ENCODE peak calls at places on chromosome 11, in six cellular contexts. K is body of pancreas, O is cardiac fibroblast, Q is B cell, J is psoas muscle, N is glutamatergic neuron. S is an unnamed sample.

GRCh38 chr11:100578966-100579365 is 108.1 kb upstream of the ARHGAP42 start:
- DNase-seq in K (no peak), J (no peak), O (no peak), Q (no peak), N (no peak), S (no peak)

GRCh38 chr11:86688398-86689179 is 16.2 kb upstream of the ME3 start:
- DNase-seq in K (no peak), O (peak; percentile 56), N (no peak), J (no peak), Q (no peak), S (no peak)

GRCh38 chr11:112343368-112344039 is 82.8 kb upstream of the PLET1 start:
- DNase-seq in Q (no peak), N (no peak), J (no peak), O (peak; percentile 41), K (no peak), S (no peak)

GRCh38 chr11:93116641-93117577 is 80.9 kb downstream of the SLC36A4 start:
- DNase-seq in O (no peak), J (no peak), N (no peak), Q (no peak), K (peak; percentile 21), S (no peak)

GRCh38 chr11:78744202-78744601 is 169.5 kb upstream of the NARS2 start:
- DNase-seq in K (no peak), O (no peak), Q (no peak), N (no peak), J (no peak), S (no peak)

GRCh38 chr11:22193348-22194051 is 615 bp downstream of the ANO5 start:
- DNase-seq in Q (peak; percentile 3), O (no peak), N (peak; percentile 43), J (peak; percentile 11), K (peak; percentile 31), S (peak; percentile 31)

GRCh38 chr11:115272925-115273324 is 231.3 kb downstream of the CADM1 start:
- DNase-seq in K (no peak), N (no peak), O (no peak), J (no peak), Q (no peak), S (no peak)

GRCh38 chr11:92495107-92495793 is 270.6 kb downstream of the FAT3 start:
- DNase-seq in J (no peak), K (peak; percentile 22), N (no peak), O (no peak), Q (no peak), S (no peak)

DNA sequence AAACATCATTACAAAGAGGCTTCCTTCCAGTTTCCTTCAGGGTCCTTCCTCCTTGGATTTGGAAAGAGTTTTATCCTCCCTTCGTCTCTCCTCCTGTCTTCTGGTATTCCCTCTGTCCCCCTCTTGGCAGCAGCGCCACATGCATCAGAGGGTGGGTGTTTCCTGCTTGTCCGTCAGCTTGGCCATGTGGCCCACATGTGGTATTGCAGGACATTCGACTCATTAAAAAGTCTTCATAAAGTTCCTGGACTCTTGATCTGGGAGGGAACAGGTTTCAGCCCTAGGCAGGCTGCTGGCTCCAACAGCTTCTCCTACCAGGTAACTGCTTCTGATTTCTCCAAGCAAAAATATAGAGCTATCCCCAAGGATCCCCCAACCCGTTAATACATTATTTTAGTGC is 189.8 kb downstream of the CSNK2A3 start:
- DNase-seq in K (no peak), Q (no peak), N (no peak), O (no peak), J (no peak), S (no peak)
- TF ChIP-seq CTCF in K (no peak), Q (no peak), N (peak; percentile 28), O (no peak), J (peak; percentile 4), S (no peak)

GRCh38 chr11:64675417-64676252 is 47.4 kb downstream of the NRXN2 start:
- DNase-seq in O (peak; percentile 92), N (peak; percentile 93), Q (no peak), K (peak; percentile 50), J (peak; percentile 87), S (peak; percentile 43)
- TF ChIP-seq CTCF in O (no peak), N (no peak), Q (no peak), K (no peak), J (no peak), S (no peak)

GRCh38 chr11:133477263-133477625 is 55.1 kb downstream of the OPCML start:
- DNase-seq in K (no peak), O (no peak), N (no peak), J (no peak), Q (no peak), S (no peak)

GRCh38 chr11:133474461-133474860 is 57.8 kb downstream of the OPCML start:
- DNase-seq in Q (no peak), J (no peak), O (no peak), K (no peak), N (no peak), S (no peak)

GRCh38 chr11:133479209-133479608 is 53.1 kb downstream of the OPCML start:
- DNase-seq in Q (no peak), O (no peak), K (no peak), J (no peak), N (no peak), S (no peak)

DNA sequence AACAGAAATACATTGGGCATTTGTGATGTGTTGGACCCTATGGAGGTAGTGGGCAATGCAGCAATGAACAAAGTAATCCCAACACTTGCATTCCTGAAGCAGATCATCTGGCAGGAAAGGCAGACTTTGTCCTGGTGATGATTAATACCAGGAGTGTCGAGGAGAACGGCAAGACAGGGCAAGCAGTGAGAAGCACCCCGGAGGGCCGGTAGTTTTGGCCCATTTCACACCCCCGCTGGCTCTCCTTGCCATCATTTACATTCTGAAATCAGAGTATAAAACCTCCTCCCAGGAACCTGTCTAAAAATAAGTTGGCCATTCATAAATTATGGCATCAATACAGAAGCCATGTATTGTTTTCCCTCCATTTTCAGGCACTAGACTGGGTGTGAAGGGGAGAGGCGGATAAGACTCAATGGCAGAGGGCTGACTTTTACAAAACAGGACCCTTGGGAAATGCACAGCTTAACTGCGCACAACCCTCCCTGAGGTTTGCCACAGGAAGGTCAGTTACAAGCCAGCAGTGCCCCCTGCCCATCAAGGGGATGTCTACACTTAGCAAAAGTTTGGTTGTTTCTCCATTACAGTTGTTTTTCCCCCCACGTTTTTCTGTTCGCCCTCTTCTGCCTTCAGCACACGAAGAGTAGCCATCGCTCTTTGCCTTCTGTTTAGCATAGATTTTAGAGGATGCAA is 55.6 kb downstream of the OPCML start:
- DNase-seq in Q (no peak), N (no peak), O (no peak), K (no peak), J (no peak), S (no peak)
- TF ChIP-seq CTCF in Q (no peak), N (no peak), O (no peak), K (no peak), J (no peak), S (no peak)

GRCh38 chr11:58782066-58782465 is 50.3 kb upstream of the GLYAT start:
- DNase-seq in O (no peak), J (no peak), N (no peak), K (no peak), Q (no peak), S (no peak)

GRCh38 chr11:58788355-58789023 is 56.0 kb downstream of the GLYATL2 start:
- DNase-seq in K (peak; percentile 67), Q (peak; percentile 38), N (peak; percentile 24), O (peak; percentile 55), J (no peak), S (peak; percentile 53)

GRCh38 chr11:58786693-58787092 is 55.0 kb upstream of the GLYAT start:
- DNase-seq in K (no peak), Q (no peak), N (no peak), J (no peak), O (no peak), S (no peak)

GRCh38 chr11:58787903-58788302 is 56.2 kb upstream of the GLYAT start:
- DNase-seq in J (no peak), K (no peak), Q (no peak), N (no peak), O (no peak), S (no peak)

DNA sequence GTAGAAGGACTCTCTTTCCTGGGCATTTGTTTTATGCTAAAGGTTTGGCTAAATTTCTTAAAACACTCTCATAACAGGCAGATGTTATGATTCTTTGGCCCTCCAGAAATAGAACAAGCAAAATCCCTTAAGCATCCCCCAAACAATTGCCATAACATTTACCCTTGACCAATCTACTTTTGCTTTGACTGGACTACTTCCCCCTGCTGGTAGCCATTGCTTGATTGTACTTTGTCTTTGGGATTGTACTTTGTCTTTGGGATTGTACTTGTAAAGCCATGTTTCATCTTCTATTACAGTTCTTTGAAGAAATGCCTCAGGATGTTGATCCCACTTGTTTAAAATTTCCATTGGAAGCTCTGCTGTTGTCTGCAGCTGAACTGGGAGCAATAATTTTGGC is 53.3 kb upstream of the GLYAT start:
- DNase-seq in J (no peak), O (no peak), Q (no peak), K (no peak), N (no peak), S (no peak)
- TF ChIP-seq CTCF in J (no peak), O (peak; percentile 13), Q (no peak), K (no peak), N (no peak), S (no peak)

DNA sequence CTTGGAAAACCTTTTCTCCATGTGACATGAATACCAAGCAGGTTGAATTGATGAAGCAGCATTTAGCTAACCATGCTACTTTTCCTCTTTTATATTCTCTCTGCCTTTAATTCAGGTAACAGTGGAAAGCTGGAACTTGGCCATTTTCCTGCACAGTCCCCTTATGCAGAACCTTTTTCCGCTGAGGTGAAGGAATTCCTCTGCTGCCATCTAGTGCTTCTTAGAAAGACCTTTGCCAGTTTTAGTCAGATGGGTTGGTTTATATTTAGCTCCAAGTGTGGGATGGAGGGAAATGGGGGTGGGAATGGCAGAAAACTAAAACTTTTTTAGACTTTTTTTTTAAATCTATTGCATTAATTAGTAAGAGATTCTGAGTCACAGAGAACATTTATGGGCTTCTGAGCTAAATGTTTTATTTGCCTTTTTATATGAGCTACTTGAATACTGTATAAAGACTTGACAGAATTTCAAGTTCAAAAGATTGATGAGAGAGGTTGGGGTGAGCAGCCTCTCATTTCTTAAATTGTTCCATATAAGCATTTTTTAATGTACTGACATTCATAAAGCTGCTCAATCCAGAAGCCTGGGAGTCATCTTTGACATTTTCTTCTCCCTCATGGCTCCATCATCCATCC is 153.9 kb upstream of the ZC3H12C start:
- DNase-seq in Q (no peak), O (peak; percentile 88), N (no peak), K (peak; percentile 58), J (no peak), S (peak; percentile 36)
- TF ChIP-seq CTCF in Q (no peak), O (peak; percentile 68), N (peak; percentile 51), K (peak; percentile 58), J (peak; percentile 61), S (peak; percentile 13)

GRCh38 chr11:3942160-3942955 is 86.9 kb downstream of the STIM1 start:
- DNase-seq in N (no peak), J (no peak), K (no peak), O (no peak), Q (peak; percentile 13), S (peak; percentile 23)
- TF ChIP-seq CTCF in N (no peak), J (no peak), K (peak; percentile 16), O (no peak), Q (no peak), S (no peak)

DNA sequence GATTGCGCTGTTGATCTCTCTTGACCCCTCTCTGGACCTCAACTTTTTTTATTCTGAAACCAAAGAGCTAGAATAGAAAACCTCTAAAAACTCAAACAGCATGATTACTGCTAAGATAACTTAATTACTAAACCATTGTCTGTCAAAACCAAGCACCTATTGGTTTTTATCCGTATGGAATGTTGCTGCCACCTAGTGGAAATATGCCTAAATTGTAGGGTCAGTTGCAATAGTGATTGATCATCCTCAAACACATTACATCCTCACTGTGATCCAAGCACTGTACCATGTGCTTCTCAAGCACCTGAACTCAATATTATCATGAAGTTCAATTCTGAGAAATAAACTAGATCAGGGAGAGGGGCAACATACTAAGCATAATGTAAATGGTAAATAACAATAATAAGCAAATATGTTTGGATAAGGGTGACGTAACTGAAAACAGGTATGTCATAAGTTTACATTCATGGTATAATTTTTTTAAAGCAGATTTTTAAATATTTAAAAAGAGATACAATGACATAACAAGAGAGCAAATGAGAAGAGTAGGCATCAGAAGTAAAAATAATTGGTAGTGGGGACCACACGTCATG is 3.8 kb upstream of the OR5A2 start:
- DNase-seq in Q (peak; percentile 83), K (peak; percentile 29), J (no peak), N (no peak), O (peak; percentile 59), S (peak; percentile 58)
- TF ChIP-seq CTCF in Q (peak; percentile 93), K (peak; percentile 79), J (peak; percentile 45), N (peak; percentile 91), O (peak; percentile 73), S (peak; percentile 65)